ENCODE peak calls at places on chromosomes 16 and 17, in nine cellular contexts. V is HT-29; U is prostate gland; A is Right ventricle myocardium superior; L is A549; K is CD8-positive, alpha-beta memory T cell; N is foreskin melanocyte; S is foreskin fibroblast; W is cardiac fibroblast. Q is an unnamed sample.

GRCh38 chr16:17224859-17225258 is 245.9 kb downstream of the XYLT1 start:
- DNase-seq in U (peak; percentile 69), V (no peak), A (peak; percentile 49), W (peak; percentile 67), N (peak; percentile 6), K (peak; percentile 2), L (no peak), S (peak; percentile 92), Q (no peak)

GRCh38 chr17:81959362-81960129 is 1.4 kb downstream of the NOTUM start:
- DNase-seq in K (peak; percentile 82), S (peak; percentile 81), U (peak; percentile 53), L (peak; percentile 65), W (peak; percentile 35), A (peak; percentile 87), N (peak; percentile 18), V (peak; percentile 50), Q (peak; percentile 30)

GRCh38 chr16:68367034-68367433 is 56.2 kb downstream of the PRMT7 start:
- DNase-seq in K (peak; percentile 14), V (peak; percentile 39), S (peak; percentile 51), A (no peak), N (no peak), U (no peak), W (peak; percentile 53), L (peak; percentile 52), Q (no peak)

GRCh38 chr17:163514-164103 is 17.8 kb downstream of the DOC2B start:
- DNase-seq in S (no peak), W (no peak), U (no peak), V (no peak), K (no peak), L (no peak), N (no peak), A (no peak), Q (no peak)

GRCh38 chr16:35687781-35688180 is 2228.4 kb downstream of the TP53TG3F start:
- DNase-seq in V (no peak), S (no peak), U (no peak), A (no peak), W (no peak), L (no peak), K (no peak), N (no peak), Q (no peak)

GRCh38 chr17:50661795-50662391 is 27.2 kb downstream of the ABCC3 start:
- DNase-seq in N (no peak), U (peak; percentile 70), K (no peak), A (no peak), L (peak; percentile 100), V (peak; percentile 94), S (peak; percentile 95), W (peak; percentile 93), Q (peak; percentile 26)

GRCh38 chr16:20415541-20415940 is 6.2 kb downstream of the ACSM5 start:
- DNase-seq in V (no peak), N (no peak), L (no peak), S (peak; percentile 1), U (no peak), W (no peak), K (no peak), A (no peak), Q (no peak)

GRCh38 chr17:30969989-30970680 is 704 bp upstream of the RNF135 start:
- DNase-seq in L (no peak), N (no peak), S (peak; percentile 47), U (peak; percentile 59), W (no peak), A (no peak), K (no peak), V (no peak), Q (no peak)

GRCh38 chr16:58306327-58306726 is 11.5 kb upstream of the PRSS54 start:
- DNase-seq in S (peak; percentile 46), U (no peak), W (peak; percentile 59), L (peak; percentile 44), V (peak; percentile 27), K (peak; percentile 18), N (peak; percentile 20), A (no peak), Q (no peak)

GRCh38 chr16:11479916-11480315 is 106.8 kb downstream of the LITAF start:
- DNase-seq in W (no peak), A (no peak), K (no peak), S (no peak), U (no peak), L (no peak), N (no peak), V (no peak), Q (no peak)

GRCh38 chr17:30200086-30200485 is 35.4 kb downstream of the SLC6A4 start:
- DNase-seq in L (no peak), S (no peak), A (no peak), W (no peak), U (no peak), V (no peak), K (no peak), N (no peak), Q (no peak)

GRCh38 chr16:47778106-47778803 is 317.1 kb downstream of the PHKB start:
- DNase-seq in S (no peak), W (peak; percentile 26), K (no peak), L (no peak), U (no peak), N (no peak), A (no peak), V (no peak), Q (no peak)

GRCh38 chr16:68732741-68733399 is 4.2 kb upstream of the CDH1 start:
- DNase-seq in U (no peak), W (no peak), N (no peak), A (no peak), K (no peak), V (no peak), S (no peak), L (no peak), Q (no peak)

GRCh38 chr16:46852130-46852529 is 21.1 kb upstream of the C16orf87 start:
- DNase-seq in V (no peak), A (no peak), L (no peak), N (no peak), W (no peak), U (no peak), S (no peak), K (no peak), Q (no peak)

GRCh38 chr16:61936522-61936921 is 99.7 kb downstream of the CDH8 start:
- DNase-seq in U (no peak), V (peak; percentile 8), A (no peak), W (no peak), S (no peak), L (no peak), K (no peak), N (no peak), Q (no peak)

GRCh38 chr16:10606607-10607006 is 26.2 kb upstream of the EMP2 start:
- DNase-seq in N (no peak), U (no peak), W (no peak), K (no peak), A (no peak), S (no peak), V (no peak), L (no peak), Q (no peak)

GRCh38 chr16:3017806-3018506 is at the start of gene CLDN6:
- DNase-seq in N (no peak), L (no peak), W (no peak), U (no peak), K (no peak), S (no peak), V (peak; percentile 9), A (no peak), Q (no peak)

GRCh38 chr16:67719778-67720144 is 645 bp upstream of the GFOD2 start:
- DNase-seq in N (peak; percentile 63), K (no peak), W (peak; percentile 52), S (peak; percentile 75), A (no peak), U (peak; percentile 21), L (peak; percentile 21), V (peak; percentile 30), Q (no peak)

GRCh38 chr17:30170415-30170987 is 53.9 kb downstream of the NSRP1 start:
- DNase-seq in S (no peak), N (no peak), A (no peak), W (no peak), V (peak; percentile 11), L (no peak), U (no peak), K (no peak), Q (no peak)

GRCh38 chr17:1222321-1222720 is 42.5 kb upstream of the ABR start:
- DNase-seq in A (no peak), N (no peak), W (no peak), K (no peak), S (no peak), U (no peak), V (no peak), L (no peak), Q (no peak)

GRCh38 chr16:62625291-62625690 is 589.1 kb upstream of the CDH8 start:
- DNase-seq in W (no peak), K (no peak), L (no peak), S (no peak), N (no peak), A (no peak), V (no peak), U (no peak), Q (no peak)

GRCh38 chr17:65799454-65799853 is 238.0 kb upstream of the AXIN2 start:
- DNase-seq in L (no peak), U (no peak), S (no peak), A (no peak), V (no peak), W (no peak), K (no peak), N (no peak), Q (no peak)

GRCh38 chr17:4562000-4562969 is 1.9 kb upstream of the GGT6 start:
- DNase-seq in N (no peak), K (no peak), S (no peak), U (no peak), W (no peak), A (no peak), L (no peak), V (no peak), Q (no peak)

GRCh38 chr16:27374231-27374793 is 27.7 kb upstream of the IL21R start:
- DNase-seq in S (no peak), V (no peak), K (no peak), U (no peak), N (no peak), L (no peak), A (no peak), W (no peak), Q (no peak)

GRCh38 chr16:1914084-1914608 is 4.1 kb downstream of the HS3ST6 start:
- DNase-seq in U (no peak), K (no peak), N (no peak), L (no peak), V (no peak), W (no peak), S (no peak), A (no peak), Q (no peak)

GRCh38 chr16:30004811-30005242 is 6.0 kb downstream of the DOC2A start:
- DNase-seq in K (no peak), S (no peak), U (no peak), A (peak; percentile 32), L (no peak), N (no peak), V (peak; percentile 61), W (no peak), Q (no peak)

GRCh38 chr16:88773812-88774291 is 11.2 kb downstream of the PIEZO1 start:
- DNase-seq in A (peak; percentile 85), V (peak; percentile 72), N (no peak), W (peak; percentile 80), U (no peak), S (peak; percentile 96), K (no peak), L (no peak), Q (no peak)

Q was measured in substantia nigra.